ENCODE peak calls at places on chromosomes 13 and 19, in nine cellular contexts. C is HAP-1; M is cardiac muscle cell; V is Daoy; S is activated gamma-delta T cell treated with anti-CD3 and anti-CD28 coated beads, Interleukin-2, amount 50 U/mL, for 16 hours; F is IMR-90; E is foreskin fibroblast; B is posterior cingulate gyrus; X is left cardiac atrium. P is an unnamed sample.

GRCh38 chr19:56091751-56092546 is 29.1 kb downstream of the ZNF787 start:
- DNase-seq in C (no peak), E (no peak), V (no peak), B (peak; percentile 45), X (no peak), M (no peak), F (no peak), S (no peak), P (no peak)

GRCh38 chr19:47036233-47036651 is 12.2 kb downstream of the TMEM160 start:
- DNase-seq in F (no peak), B (no peak), X (no peak), M (no peak), V (peak; percentile 30), C (peak; percentile 60), S (no peak), E (peak; percentile 51), P (no peak)

GRCh38 chr19:23758187-23759074 is at the start of gene ZNF681:
- DNase-seq in M (peak; percentile 92), V (peak; percentile 95), B (peak; percentile 89), E (peak; percentile 86), C (peak; percentile 84), X (peak; percentile 94), F (peak; percentile 83), S (peak; percentile 79), P (peak; percentile 91)

GRCh38 chr13:61695147-61695546 is 279.5 kb upstream of the PCDH20 start:
- DNase-seq in M (no peak), X (no peak), F (no peak), E (no peak), S (no peak), C (no peak), B (no peak), V (peak; percentile 7), P (no peak)

GRCh38 chr19:7554990-7555864 is 19.7 kb downstream of the PNPLA6 start:
- DNase-seq in X (no peak), C (no peak), E (peak; percentile 14), M (peak; percentile 21), B (no peak), S (no peak), F (no peak), V (no peak), P (no peak)

GRCh38 chr13:79369226-79369625 is 36.8 kb downstream of the RBM26 start:
- DNase-seq in E (no peak), B (no peak), V (no peak), M (no peak), S (no peak), X (no peak), C (no peak), F (no peak), P (no peak)

GRCh38 chr19:16319466-16319865 is 5.2 kb upstream of the KLF2 start:
- DNase-seq in V (peak; percentile 41), X (no peak), M (no peak), C (no peak), E (peak; percentile 42), F (peak; percentile 49), S (no peak), B (no peak), P (no peak)

GRCh38 chr19:4343056-4343844 is at the start of gene MPND:
- DNase-seq in E (peak; percentile 93), V (peak; percentile 92), C (peak; percentile 76), S (peak; percentile 88), F (peak; percentile 64), M (peak; percentile 95), B (peak; percentile 94), X (peak; percentile 95), P (peak; percentile 91)

GRCh38 chr13:34467450-34468083 is 474.5 kb upstream of the NBEA start:
- DNase-seq in B (no peak), F (no peak), M (no peak), X (no peak), C (no peak), S (no peak), E (no peak), V (no peak), P (no peak)